ENCODE peak calls at places on chromosomes 3 and 15, in six cellular contexts. One of them, this sample, is unnamed.

GRCh38 chr15:78914027-78914764 is 30.6 kb downstream of the CTSH start:
- DNase-seq in transverse colon: no peak
- DNase-seq in NB4: peak; percentile 42
- DNase-seq in astrocyte of the spinal cord: no peak
- DNase-seq in AG04449: no peak
- DNase-seq in A549: peak; percentile 43
- DNase-seq in this sample: no peak

GRCh38 chr3:18124501-18124900 is 300.6 kb downstream of the SATB1 start:
- DNase-seq in transverse colon: no peak
- DNase-seq in astrocyte of the spinal cord: peak; percentile 85
- DNase-seq in A549: no peak
- DNase-seq in NB4: peak; percentile 73
- DNase-seq in AG04449: peak; percentile 34
- DNase-seq in this sample: peak; percentile 68

GRCh38 chr3:38117748-38118420 is 19.0 kb downstream of the ACAA1 start:
- DNase-seq in A549: peak; percentile 66
- DNase-seq in AG04449: no peak
- DNase-seq in astrocyte of the spinal cord: peak; percentile 49
- DNase-seq in transverse colon: peak; percentile 76
- DNase-seq in NB4: peak; percentile 83
- DNase-seq in this sample: no peak

GRCh38 chr3:182609575-182610156 is 183.6 kb upstream of the ATP11B start:
- DNase-seq in astrocyte of the spinal cord: no peak
- DNase-seq in NB4: no peak
- DNase-seq in A549: no peak
- DNase-seq in AG04449: no peak
- DNase-seq in transverse colon: peak; percentile 78
- DNase-seq in this sample: no peak

GRCh38 chr15:82810863-82811421 is 1.5 kb downstream of the WHAMM start:
- DNase-seq in transverse colon: no peak
- DNase-seq in A549: no peak
- DNase-seq in astrocyte of the spinal cord: no peak
- DNase-seq in NB4: peak; percentile 55
- DNase-seq in AG04449: no peak
- DNase-seq in this sample: no peak

GRCh38 chr3:53585042-53585441 is 90.6 kb downstream of the CACNA1D start:
- DNase-seq in NB4: no peak
- DNase-seq in A549: no peak
- DNase-seq in transverse colon: no peak
- DNase-seq in AG04449: no peak
- DNase-seq in astrocyte of the spinal cord: no peak
- DNase-seq in this sample: no peak

GRCh38 chr3:11803977-11804903 is 42.4 kb downstream of the TAMM41 start:
- DNase-seq in AG04449: no peak
- DNase-seq in A549: peak; percentile 65
- DNase-seq in astrocyte of the spinal cord: peak; percentile 46
- DNase-seq in NB4: peak; percentile 63
- DNase-seq in transverse colon: peak; percentile 26
- DNase-seq in this sample: peak; percentile 29

GRCh38 chr15:41965441-41966413 is 6.6 kb downstream of the EHD4 start:
- DNase-seq in A549: no peak
- DNase-seq in astrocyte of the spinal cord: no peak
- DNase-seq in AG04449: no peak
- DNase-seq in transverse colon: peak; percentile 5
- DNase-seq in NB4: no peak
- DNase-seq in this sample: no peak

GRCh38 chr3:160265088-160265487 is 39.9 kb downstream of the C3orf80 start:
- DNase-seq in AG04449: no peak
- DNase-seq in transverse colon: no peak
- DNase-seq in A549: no peak
- DNase-seq in astrocyte of the spinal cord: no peak
- DNase-seq in NB4: no peak
- DNase-seq in this sample: no peak

GRCh38 chr3:97981886-97982285 is 9.7 kb upstream of the RIOX2 start:
- DNase-seq in AG04449: no peak
- DNase-seq in astrocyte of the spinal cord: peak; percentile 14
- DNase-seq in transverse colon: no peak
- DNase-seq in A549: no peak
- DNase-seq in NB4: no peak
- DNase-seq in this sample: no peak

GRCh38 chr15:77076325-77076915 is 5.5 kb upstream of the TSPAN3 start:
- DNase-seq in A549: no peak
- DNase-seq in transverse colon: no peak
- DNase-seq in AG04449: no peak
- DNase-seq in astrocyte of the spinal cord: no peak
- DNase-seq in NB4: no peak
- DNase-seq in this sample: no peak

GRCh38 chr3:195147649-195148121 is 123.3 kb downstream of the XXYLT1 start:
- DNase-seq in astrocyte of the spinal cord: peak; percentile 51
- DNase-seq in transverse colon: peak; percentile 65
- DNase-seq in NB4: no peak
- DNase-seq in AG04449: no peak
- DNase-seq in A549: no peak
- DNase-seq in this sample: no peak

GRCh38 chr15:96783746-96784145 is 453.2 kb downstream of the NR2F2 start:
- DNase-seq in transverse colon: no peak
- DNase-seq in A549: no peak
- DNase-seq in AG04449: no peak
- DNase-seq in NB4: no peak
- DNase-seq in astrocyte of the spinal cord: no peak
- DNase-seq in this sample: no peak

GRCh38 chr3:23129817-23130216 is 73.3 kb upstream of the UBE2E2 start:
- DNase-seq in A549: no peak
- DNase-seq in NB4: no peak
- DNase-seq in AG04449: no peak
- DNase-seq in astrocyte of the spinal cord: peak; percentile 9
- DNase-seq in transverse colon: no peak
- DNase-seq in this sample: no peak

GRCh38 chr3:126029241-126029640 is 54.7 kb downstream of the SLC41A3 start:
- DNase-seq in transverse colon: no peak
- DNase-seq in NB4: no peak
- DNase-seq in A549: no peak
- DNase-seq in astrocyte of the spinal cord: no peak
- DNase-seq in AG04449: no peak
- DNase-seq in this sample: no peak

GRCh38 chr3:123388050-123388449 is 60.8 kb downstream of the ADCY5 start:
- DNase-seq in transverse colon: no peak
- DNase-seq in astrocyte of the spinal cord: no peak
- DNase-seq in A549: no peak
- DNase-seq in AG04449: no peak
- DNase-seq in NB4: no peak
- DNase-seq in this sample: no peak

GRCh38 chr3:97670952-97671351 is 93.6 kb upstream of the ARL6 start:
- DNase-seq in NB4: no peak
- DNase-seq in transverse colon: no peak
- DNase-seq in A549: no peak
- DNase-seq in astrocyte of the spinal cord: no peak
- DNase-seq in AG04449: no peak
- DNase-seq in this sample: no peak

GRCh38 chr3:72907851-72908620 is 20.2 kb downstream of the GXYLT2 start:
- DNase-seq in transverse colon: no peak
- DNase-seq in NB4: no peak
- DNase-seq in astrocyte of the spinal cord: peak; percentile 90
- DNase-seq in AG04449: peak; percentile 54
- DNase-seq in A549: peak; percentile 18
- DNase-seq in this sample: peak; percentile 99

GRCh38 chr15:80343610-80344009 is 60.6 kb upstream of the ARNT2 start:
- DNase-seq in astrocyte of the spinal cord: no peak
- DNase-seq in transverse colon: peak; percentile 26
- DNase-seq in A549: no peak
- DNase-seq in NB4: no peak
- DNase-seq in AG04449: no peak
- DNase-seq in this sample: no peak

GRCh38 chr15:31843426-31844055 is 186.8 kb upstream of the CHRNA7 start:
- DNase-seq in AG04449: no peak
- DNase-seq in NB4: no peak
- DNase-seq in astrocyte of the spinal cord: no peak
- DNase-seq in A549: no peak
- DNase-seq in transverse colon: no peak
- DNase-seq in this sample: no peak

GRCh38 chr15:73386886-73387506 is 18.2 kb upstream of the HCN4 start:
- DNase-seq in transverse colon: no peak
- DNase-seq in A549: no peak
- DNase-seq in astrocyte of the spinal cord: no peak
- DNase-seq in NB4: no peak
- DNase-seq in AG04449: no peak
- DNase-seq in this sample: no peak

GRCh38 chr15:25208735-25209134 is 230.1 kb downstream of the UBE3A start:
- DNase-seq in A549: no peak
- DNase-seq in transverse colon: no peak
- DNase-seq in NB4: peak; percentile 1
- DNase-seq in AG04449: no peak
- DNase-seq in astrocyte of the spinal cord: no peak
- DNase-seq in this sample: no peak

GRCh38 chr15:87672309-87672897 is 584.1 kb downstream of the NTRK3 start:
- DNase-seq in NB4: no peak
- DNase-seq in astrocyte of the spinal cord: peak; percentile 35
- DNase-seq in AG04449: no peak
- DNase-seq in transverse colon: no peak
- DNase-seq in A549: peak; percentile 24
- DNase-seq in this sample: peak; percentile 9

GRCh38 chr3:11438636-11439035 is 166.4 kb downstream of the ATG7 start:
- DNase-seq in A549: no peak
- DNase-seq in transverse colon: no peak
- DNase-seq in AG04449: no peak
- DNase-seq in astrocyte of the spinal cord: peak; percentile 74
- DNase-seq in NB4: no peak
- DNase-seq in this sample: no peak

GRCh38 chr15:64619880-64620839 is 155.2 kb downstream of the RBPMS2 start:
- DNase-seq in astrocyte of the spinal cord: peak; percentile 35
- DNase-seq in transverse colon: no peak
- DNase-seq in A549: peak; percentile 25
- DNase-seq in NB4: no peak
- DNase-seq in AG04449: peak; percentile 33
- DNase-seq in this sample: peak; percentile 42

GRCh38 chr15:31128919-31129768 is 27.6 kb upstream of the TRPM1 start:
- DNase-seq in A549: peak; percentile 62
- DNase-seq in AG04449: no peak
- DNase-seq in transverse colon: peak; percentile 82
- DNase-seq in NB4: peak; percentile 79
- DNase-seq in astrocyte of the spinal cord: peak; percentile 57
- DNase-seq in this sample: peak; percentile 37

GRCh38 chr3:170117134-170117533 is 64.4 kb downstream of the PHC3 start:
- DNase-seq in NB4: peak; percentile 9
- DNase-seq in astrocyte of the spinal cord: peak; percentile 12
- DNase-seq in AG04449: no peak
- DNase-seq in transverse colon: no peak
- DNase-seq in A549: peak; percentile 37
- DNase-seq in this sample: no peak
- TF ChIP-seq CTCF in NB4: no peak
- TF ChIP-seq CTCF in astrocyte of the spinal cord: peak; percentile 36
- TF ChIP-seq CTCF in AG04449: peak; percentile 9
- TF ChIP-seq CTCF in transverse colon: peak; percentile 24
- TF ChIP-seq CTCF in A549: no peak
- TF ChIP-seq CTCF in this sample: peak; percentile 44

GRCh38 chr15:72318408-72318942 is 1.5 kb downstream of the CELF6 start:
- DNase-seq in A549: peak; percentile 11
- DNase-seq in NB4: no peak
- DNase-seq in transverse colon: no peak
- DNase-seq in AG04449: no peak
- DNase-seq in astrocyte of the spinal cord: no peak
- DNase-seq in this sample: no peak
- H3K4me3 ChIP-seq in A549: no peak overlapping the region
- H3K4me3 ChIP-seq in NB4: no peak overlapping the region
- H3K4me3 ChIP-seq in transverse colon: no peak overlapping the region
- H3K4me3 ChIP-seq in AG04449: no peak overlapping the region
- H3K4me3 ChIP-seq in astrocyte of the spinal cord: no peak overlapping the region
- H3K4me3 ChIP-seq in this sample: no peak overlapping the region

GRCh38 chr15:47944911-47945310 is 175.9 kb upstream of the SLC24A5 start:
- DNase-seq in astrocyte of the spinal cord: no peak
- DNase-seq in A549: no peak
- DNase-seq in NB4: no peak
- DNase-seq in AG04449: no peak
- DNase-seq in transverse colon: no peak
- DNase-seq in this sample: no peak
- TF ChIP-seq CTCF in astrocyte of the spinal cord: no peak
- TF ChIP-seq CTCF in A549: no peak
- TF ChIP-seq CTCF in NB4: no peak
- TF ChIP-seq CTCF in AG04449: no peak
- TF ChIP-seq CTCF in transverse colon: no peak
- TF ChIP-seq CTCF in this sample: no peak

DNA sequence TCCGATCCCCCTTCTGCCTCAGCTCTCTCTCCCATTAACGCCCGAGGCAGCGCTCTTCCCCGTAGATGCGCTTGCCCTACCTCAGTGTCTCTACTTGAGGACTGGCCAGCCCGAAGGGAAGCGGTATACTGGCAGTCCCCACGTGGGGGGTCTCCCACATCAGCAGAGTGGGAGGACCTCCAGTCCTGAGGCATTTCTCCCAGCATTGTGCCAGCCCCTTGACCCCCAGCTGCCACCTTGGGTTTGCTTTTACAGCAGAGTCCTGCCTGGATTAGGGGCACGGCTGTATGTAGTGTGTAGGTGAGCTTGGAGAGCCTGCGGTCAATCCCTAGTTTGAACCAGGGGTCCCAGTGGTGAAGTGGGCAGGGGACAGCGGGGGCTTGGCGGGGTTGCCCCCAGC is 767 bp downstream of the SEMA3F start:
- DNase-seq in transverse colon: no peak
- DNase-seq in NB4: no peak
- DNase-seq in AG04449: no peak
- DNase-seq in astrocyte of the spinal cord: no peak
- DNase-seq in A549: no peak
- DNase-seq in this sample: no peak
- H3K4me3 ChIP-seq in transverse colon: peak overlapping the region; percentile 64
- H3K4me3 ChIP-seq in NB4: no peak overlapping the region
- H3K4me3 ChIP-seq in AG04449: peak overlapping the region; percentile 53
- H3K4me3 ChIP-seq in astrocyte of the spinal cord: peak overlapping the region; percentile 45
- H3K4me3 ChIP-seq in A549: peak overlapping the region; percentile 74
- H3K4me3 ChIP-seq in this sample: peak overlapping the region; percentile 69

DNA sequence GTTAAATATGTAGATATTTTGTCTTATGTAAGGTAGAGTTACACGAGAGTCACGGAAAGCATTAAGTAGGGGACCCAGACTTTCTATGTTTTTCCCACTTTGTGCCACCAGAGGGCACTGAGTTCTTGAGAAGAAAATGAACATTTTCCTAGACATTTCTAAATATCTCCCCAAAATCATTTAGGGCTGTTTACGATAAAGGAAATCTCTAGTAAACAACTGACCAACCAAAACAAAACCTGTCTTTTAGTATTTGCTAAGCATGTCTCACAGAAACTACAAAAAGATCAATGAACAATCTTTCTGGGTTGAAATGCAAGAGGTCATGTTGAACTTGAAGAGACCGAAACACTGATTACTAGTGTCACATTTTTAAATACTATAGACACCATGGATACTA is 16.1 kb downstream of the POU1F1 start:
- DNase-seq in transverse colon: peak; percentile 28
- DNase-seq in astrocyte of the spinal cord: peak; percentile 66
- DNase-seq in A549: peak; percentile 74
- DNase-seq in AG04449: peak; percentile 4
- DNase-seq in NB4: peak; percentile 49
- DNase-seq in this sample: peak; percentile 24
- TF ChIP-seq CTCF in transverse colon: peak; percentile 57
- TF ChIP-seq CTCF in astrocyte of the spinal cord: peak; percentile 67
- TF ChIP-seq CTCF in A549: peak; percentile 78
- TF ChIP-seq CTCF in AG04449: peak; percentile 40
- TF ChIP-seq CTCF in NB4: peak; percentile 53
- TF ChIP-seq CTCF in this sample: peak; percentile 68